ENCODE peak calls at places on chromosomes 13 and 19, in four cellular contexts. D is GM12892, Q is GM23338, U is suprapubic skin. A is an unnamed sample.

GRCh38 chr13:76929975-76930374 is 18.3 kb upstream of the ACOD1 start:
- DNase-seq in Q (no peak), U (no peak), D (no peak), A (no peak)

GRCh38 chr19:5397804-5398692 is 57.2 kb upstream of the ZNRF4 start:
- DNase-seq in Q (peak), D (no peak), U (no peak), A (no peak)

GRCh38 chr19:29098863-29099481 is 114.0 kb downstream of the UQCRFS1 start:
- DNase-seq in D (no peak), U (peak), Q (no peak), A (peak)

GRCh38 chr13:110232756-110233155 is 74.2 kb downstream of the COL4A1 start:
- DNase-seq in Q (no peak), U (no peak), D (no peak), A (no peak)

GRCh38 chr13:21012211-21012610 is 49.2 kb downstream of the LATS2 start:
- DNase-seq in Q (no peak), D (no peak), U (no peak), A (no peak)

GRCh38 chr13:21242236-21242635 is 65.8 kb downstream of the MRPL57 start:
- DNase-seq in U (no peak), Q (peak), D (no peak), A (no peak)

GRCh38 chr13:46556380-46556779 is 3.4 kb downstream of the LRCH1 start:
- DNase-seq in D (no peak), Q (no peak), U (no peak), A (no peak)

GRCh38 chr19:18045307-18046013 is 37.5 kb downstream of the ARRDC2 start:
- DNase-seq in Q (no peak), D (no peak), U (no peak), A (no peak)

GRCh38 chr13:79604752-79605151 is 123.8 kb downstream of the NDFIP2 start:
- DNase-seq in Q (peak), U (no peak), D (no peak), A (no peak)

GRCh38 chr13:47463726-47464125 is 537.3 kb downstream of the SUCLA2 start:
- DNase-seq in D (no peak), U (no peak), Q (peak), A (no peak)

GRCh38 chr19:14782978-14783545 is 4.7 kb upstream of the ADGRE2 start:
- DNase-seq in Q (no peak), U (peak), D (no peak), A (no peak)

GRCh38 chr13:101209206-101209893 is 207.0 kb downstream of the NALCN start:
- DNase-seq in Q (no peak), U (no peak), D (no peak), A (no peak)

GRCh38 chr19:750640-751423 is at the start of gene MISP:
- DNase-seq in U (no peak), D (no peak), Q (no peak), A (peak)

GRCh38 chr13:25192936-25193335 is 20.8 kb upstream of the AMER2 start:
- DNase-seq in D (no peak), Q (no peak), U (peak), A (no peak)

GRCh38 chr13:44546164-44546563 is 30.0 kb downstream of the TSC22D1 start:
- DNase-seq in U (no peak), Q (no peak), D (no peak), A (no peak)

GRCh38 chr13:97834255-97834654 is 119.2 kb upstream of the IPO5 start:
- DNase-seq in D (no peak), U (no peak), Q (no peak), A (no peak)

GRCh38 chr19:55210120-55210493 is 806 bp upstream of the PTPRH start:
- DNase-seq in D (no peak), U (no peak), Q (no peak), A (no peak)

GRCh38 chr13:52344108-52344507 is 61.9 kb downstream of the THSD1 start:
- DNase-seq in D (no peak), Q (no peak), U (no peak), A (no peak)

GRCh38 chr13:23466144-23467002 is 32.9 kb upstream of the SACS start:
- DNase-seq in Q (peak), D (peak), U (no peak), A (peak)
- TF ChIP-seq POLR2AphosphoS5 in Q (no peak), D (peak), U (no peak), A (peak)

DNA sequence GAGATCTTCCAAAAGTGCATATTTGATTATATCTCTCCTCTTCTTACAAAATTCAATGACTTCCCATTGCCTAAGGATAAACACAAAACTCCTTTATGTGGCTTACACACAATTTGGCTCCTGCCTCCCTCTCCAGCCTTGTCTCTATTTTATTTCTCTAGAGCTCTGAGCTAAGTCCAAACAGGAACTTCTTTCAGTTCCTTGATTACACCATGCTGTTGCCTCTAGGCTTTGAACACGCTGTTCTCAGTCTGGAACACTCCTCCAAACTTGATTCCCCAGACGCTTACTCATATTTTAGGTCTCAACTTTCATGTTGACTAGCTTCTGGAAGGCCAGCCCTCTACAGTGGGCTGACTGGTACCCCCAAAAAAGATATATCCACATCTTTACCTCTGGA is 258.5 kb downstream of the COG6 start:
- DNase-seq in Q (no peak), U (no peak), D (no peak), A (no peak)
- TF ChIP-seq POLR2AphosphoS5 in Q (no peak), U (peak), D (no peak), A (no peak)

DNA sequence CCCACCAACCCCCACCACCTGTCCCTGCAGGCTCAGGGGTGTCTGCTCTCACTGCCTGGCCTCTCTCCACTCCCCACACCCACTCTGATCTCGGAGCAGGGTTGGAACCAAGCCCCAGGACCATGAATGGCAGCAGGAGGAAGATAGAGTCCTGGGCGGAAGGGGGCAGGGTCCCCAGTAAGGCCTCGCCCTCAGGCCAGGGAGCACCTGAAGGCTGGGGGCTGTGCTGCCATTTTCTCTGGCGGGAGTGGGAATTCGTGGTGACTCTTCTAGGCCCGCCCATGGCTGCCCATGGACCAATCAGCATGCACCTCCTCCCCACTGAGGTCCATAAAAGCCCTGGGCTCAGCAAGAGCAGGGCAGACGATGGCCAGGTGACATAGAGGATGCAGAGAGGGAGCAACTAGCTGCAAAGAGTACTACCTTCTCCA is 25.0 kb downstream of the KBTBD6 start:
- DNase-seq in D (no peak), U (no peak), Q (peak), A (no peak)
- TF ChIP-seq POLR2AphosphoS5 in D (no peak), U (no peak), Q (no peak), A (no peak)

GRCh38 chr13:34941835-34942731 is at the start of gene NBEA:
- DNase-seq in Q (peak), U (peak), D (peak), A (peak)
- TF ChIP-seq POLR2AphosphoS5 in Q (peak), U (no peak), D (no peak), A (no peak)

GRCh38 chr13:40379186-40379585 is 287.3 kb downstream of the FOXO1 start:
- DNase-seq in Q (no peak), U (no peak), D (no peak), A (no peak)

GRCh38 chr13:40377783-40378182 is 288.7 kb downstream of the FOXO1 start:
- DNase-seq in U (no peak), Q (no peak), D (no peak), A (no peak)

GRCh38 chr13:40376296-40376849 is 290.1 kb downstream of the FOXO1 start:
- DNase-seq in D (no peak), Q (no peak), U (no peak), A (peak)

GRCh38 chr13:40375522-40376171 is 290.8 kb downstream of the FOXO1 start:
- DNase-seq in U (peak), Q (no peak), D (no peak), A (no peak)

GRCh38 chr13:40376867-40377266 is 289.6 kb downstream of the FOXO1 start:
- DNase-seq in D (no peak), Q (no peak), U (no peak), A (no peak)
- TF ChIP-seq POLR2AphosphoS5 in D (no peak), Q (no peak), U (no peak), A (no peak)

GRCh38 chr13:108827637-108828036 is 198.2 kb downstream of the MYO16 start:
- DNase-seq in Q (no peak), U (no peak), D (no peak), A (no peak)
- TF ChIP-seq POLR2AphosphoS5 in Q (no peak), U (no peak), D (no peak), A (no peak)

DNA sequence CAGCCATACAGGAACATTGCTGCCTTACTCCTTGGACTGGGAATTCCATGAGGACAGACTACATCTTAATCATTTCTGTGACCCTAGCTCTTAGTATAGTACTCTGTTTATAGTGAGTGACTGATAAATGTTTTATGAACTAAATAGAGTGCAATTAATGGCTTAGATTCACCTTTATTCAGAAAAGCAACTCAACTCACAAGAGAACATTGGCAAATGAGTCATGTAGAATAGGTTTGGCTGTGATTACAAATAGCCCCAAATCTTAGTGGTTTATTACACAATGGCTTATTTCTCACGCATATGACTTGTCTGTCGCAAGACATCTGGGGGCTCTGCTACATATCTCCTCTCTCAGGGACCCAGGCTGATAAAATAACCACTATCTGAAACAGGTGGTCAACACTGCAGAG is 121.6 kb upstream of the KL start:
- DNase-seq in U (no peak), Q (no peak), D (no peak), A (no peak)
- TF ChIP-seq POLR2AphosphoS5 in U (no peak), Q (no peak), D (no peak), A (no peak)

GRCh38 chr19:11554160-11554559 is 4.9 kb downstream of the ELOF1 start:
- DNase-seq in U (no peak), Q (no peak), D (peak), A (no peak)
- TF ChIP-seq POLR2AphosphoS5 in U (no peak), Q (no peak), D (no peak), A (no peak)

GRCh38 chr13:43100667-43101066 is 77.3 kb downstream of the DNAJC15 start:
- DNase-seq in U (no peak), Q (no peak), D (no peak), A (no peak)

GRCh38 chr13:43107780-43108179 is 84.4 kb downstream of the DNAJC15 start:
- DNase-seq in D (no peak), Q (no peak), U (no peak), A (no peak)

GRCh38 chr13:43102304-43102703 is 78.9 kb downstream of the DNAJC15 start:
- DNase-seq in Q (no peak), D (no peak), U (no peak), A (no peak)
- TF ChIP-seq POLR2AphosphoS5 in Q (no peak), D (no peak), U (no peak), A (no peak)